ENCODE peak calls at places on chromosomes 6 and 20, in ten cellular contexts. One of them, this sample, is unnamed.

GRCh38 chr6:12350644-12351173 is 60.5 kb downstream of the EDN1 start:
- DNase-seq in activated naive CD8-positive, alpha-beta T cell treated with anti-CD3 and anti-CD28 coated beads for 36 hours: no peak
- DNase-seq in activated CD8-positive, alpha-beta T cell treated with anti-CD3 and anti-CD28 coated beads, Interleukin-2, amount 10 ng/mL, durations not matched to agents 7 days and 5 days: no peak
- DNase-seq in mucosa of gallbladder: peak; percentile 21
- DNase-seq in fibroblast of mammary gland: no peak
- DNase-seq in GF-D8: no peak
- DNase-seq in cardiac fibroblast: no peak
- DNase-seq in nephron progenitor cell: no peak
- DNase-seq in AG04449: no peak
- DNase-seq in activated effector memory CD4-positive, alpha-beta T cell treated with Interleukin-2 at 50 U/mL for 16 hours: no peak
- DNase-seq in this sample: no peak

GRCh38 chr20:43838703-43839060 is 76.0 kb upstream of the TOX2 start:
- DNase-seq in activated naive CD8-positive, alpha-beta T cell treated with anti-CD3 and anti-CD28 coated beads for 36 hours: peak; percentile 44
- DNase-seq in activated CD8-positive, alpha-beta T cell treated with anti-CD3 and anti-CD28 coated beads, Interleukin-2, amount 10 ng/mL, durations not matched to agents 7 days and 5 days: peak; percentile 46
- DNase-seq in mucosa of gallbladder: no peak
- DNase-seq in fibroblast of mammary gland: no peak
- DNase-seq in GF-D8: no peak
- DNase-seq in cardiac fibroblast: no peak
- DNase-seq in nephron progenitor cell: no peak
- DNase-seq in AG04449: no peak
- DNase-seq in activated effector memory CD4-positive, alpha-beta T cell treated with Interleukin-2 at 50 U/mL for 16 hours: no peak
- DNase-seq in this sample: no peak

GRCh38 chr6:118931436-118931835 is 3.5 kb downstream of the MCM9 start:
- DNase-seq in activated naive CD8-positive, alpha-beta T cell treated with anti-CD3 and anti-CD28 coated beads for 36 hours: no peak
- DNase-seq in activated CD8-positive, alpha-beta T cell treated with anti-CD3 and anti-CD28 coated beads, Interleukin-2, amount 10 ng/mL, durations not matched to agents 7 days and 5 days: no peak
- DNase-seq in mucosa of gallbladder: no peak
- DNase-seq in fibroblast of mammary gland: no peak
- DNase-seq in GF-D8: no peak
- DNase-seq in cardiac fibroblast: no peak
- DNase-seq in nephron progenitor cell: no peak
- DNase-seq in AG04449: no peak
- DNase-seq in activated effector memory CD4-positive, alpha-beta T cell treated with Interleukin-2 at 50 U/mL for 16 hours: no peak
- DNase-seq in this sample: no peak

GRCh38 chr6:33622456-33623431 is 1.6 kb downstream of the ITPR3 start:
- DNase-seq in activated naive CD8-positive, alpha-beta T cell treated with anti-CD3 and anti-CD28 coated beads for 36 hours: no peak
- DNase-seq in activated CD8-positive, alpha-beta T cell treated with anti-CD3 and anti-CD28 coated beads, Interleukin-2, amount 10 ng/mL, durations not matched to agents 7 days and 5 days: no peak
- DNase-seq in mucosa of gallbladder: no peak
- DNase-seq in fibroblast of mammary gland: peak; percentile 38
- DNase-seq in GF-D8: no peak
- DNase-seq in cardiac fibroblast: peak; percentile 46
- DNase-seq in nephron progenitor cell: no peak
- DNase-seq in AG04449: no peak
- DNase-seq in activated effector memory CD4-positive, alpha-beta T cell treated with Interleukin-2 at 50 U/mL for 16 hours: no peak
- DNase-seq in this sample: no peak

GRCh38 chr20:41786158-41786557 is 168.0 kb upstream of the CHD6 start:
- DNase-seq in activated naive CD8-positive, alpha-beta T cell treated with anti-CD3 and anti-CD28 coated beads for 36 hours: no peak
- DNase-seq in activated CD8-positive, alpha-beta T cell treated with anti-CD3 and anti-CD28 coated beads, Interleukin-2, amount 10 ng/mL, durations not matched to agents 7 days and 5 days: no peak
- DNase-seq in mucosa of gallbladder: no peak
- DNase-seq in fibroblast of mammary gland: no peak
- DNase-seq in GF-D8: no peak
- DNase-seq in cardiac fibroblast: no peak
- DNase-seq in nephron progenitor cell: no peak
- DNase-seq in AG04449: peak; percentile 34
- DNase-seq in activated effector memory CD4-positive, alpha-beta T cell treated with Interleukin-2 at 50 U/mL for 16 hours: no peak
- DNase-seq in this sample: no peak

GRCh38 chr6:41358503-41358902 is 23.1 kb downstream of the NCR2 start:
- DNase-seq in activated naive CD8-positive, alpha-beta T cell treated with anti-CD3 and anti-CD28 coated beads for 36 hours: no peak
- DNase-seq in activated CD8-positive, alpha-beta T cell treated with anti-CD3 and anti-CD28 coated beads, Interleukin-2, amount 10 ng/mL, durations not matched to agents 7 days and 5 days: no peak
- DNase-seq in mucosa of gallbladder: no peak
- DNase-seq in fibroblast of mammary gland: no peak
- DNase-seq in GF-D8: no peak
- DNase-seq in cardiac fibroblast: no peak
- DNase-seq in nephron progenitor cell: no peak
- DNase-seq in AG04449: no peak
- DNase-seq in activated effector memory CD4-positive, alpha-beta T cell treated with Interleukin-2 at 50 U/mL for 16 hours: no peak
- DNase-seq in this sample: no peak

GRCh38 chr6:98823845-98824162 is 10.6 kb upstream of the POU3F2 start:
- DNase-seq in activated naive CD8-positive, alpha-beta T cell treated with anti-CD3 and anti-CD28 coated beads for 36 hours: no peak
- DNase-seq in activated CD8-positive, alpha-beta T cell treated with anti-CD3 and anti-CD28 coated beads, Interleukin-2, amount 10 ng/mL, durations not matched to agents 7 days and 5 days: no peak
- DNase-seq in mucosa of gallbladder: no peak
- DNase-seq in fibroblast of mammary gland: no peak
- DNase-seq in GF-D8: no peak
- DNase-seq in cardiac fibroblast: no peak
- DNase-seq in nephron progenitor cell: no peak
- DNase-seq in AG04449: no peak
- DNase-seq in activated effector memory CD4-positive, alpha-beta T cell treated with Interleukin-2 at 50 U/mL for 16 hours: no peak
- DNase-seq in this sample: no peak

GRCh38 chr6:7691675-7692452 is 34.0 kb upstream of the BMP6 start:
- DNase-seq in activated naive CD8-positive, alpha-beta T cell treated with anti-CD3 and anti-CD28 coated beads for 36 hours: peak; percentile 23
- DNase-seq in activated CD8-positive, alpha-beta T cell treated with anti-CD3 and anti-CD28 coated beads, Interleukin-2, amount 10 ng/mL, durations not matched to agents 7 days and 5 days: no peak
- DNase-seq in mucosa of gallbladder: peak; percentile 23
- DNase-seq in fibroblast of mammary gland: peak; percentile 77
- DNase-seq in GF-D8: no peak
- DNase-seq in cardiac fibroblast: peak; percentile 86
- DNase-seq in nephron progenitor cell: no peak
- DNase-seq in AG04449: no peak
- DNase-seq in activated effector memory CD4-positive, alpha-beta T cell treated with Interleukin-2 at 50 U/mL for 16 hours: no peak
- DNase-seq in this sample: no peak

GRCh38 chr20:16821211-16822089 is 73.3 kb downstream of the OTOR start:
- DNase-seq in activated naive CD8-positive, alpha-beta T cell treated with anti-CD3 and anti-CD28 coated beads for 36 hours: peak; percentile 4
- DNase-seq in activated CD8-positive, alpha-beta T cell treated with anti-CD3 and anti-CD28 coated beads, Interleukin-2, amount 10 ng/mL, durations not matched to agents 7 days and 5 days: peak; percentile 47
- DNase-seq in mucosa of gallbladder: no peak
- DNase-seq in fibroblast of mammary gland: peak; percentile 43
- DNase-seq in GF-D8: no peak
- DNase-seq in cardiac fibroblast: peak; percentile 48
- DNase-seq in nephron progenitor cell: peak; percentile 37
- DNase-seq in AG04449: no peak
- DNase-seq in activated effector memory CD4-positive, alpha-beta T cell treated with Interleukin-2 at 50 U/mL for 16 hours: no peak
- DNase-seq in this sample: peak; percentile 38

GRCh38 chr20:43766395-43766794 is 39.6 kb upstream of the GTSF1L start:
- DNase-seq in activated naive CD8-positive, alpha-beta T cell treated with anti-CD3 and anti-CD28 coated beads for 36 hours: no peak
- DNase-seq in activated CD8-positive, alpha-beta T cell treated with anti-CD3 and anti-CD28 coated beads, Interleukin-2, amount 10 ng/mL, durations not matched to agents 7 days and 5 days: no peak
- DNase-seq in mucosa of gallbladder: peak; percentile 13
- DNase-seq in fibroblast of mammary gland: no peak
- DNase-seq in GF-D8: no peak
- DNase-seq in cardiac fibroblast: no peak
- DNase-seq in nephron progenitor cell: no peak
- DNase-seq in AG04449: no peak
- DNase-seq in activated effector memory CD4-positive, alpha-beta T cell treated with Interleukin-2 at 50 U/mL for 16 hours: no peak
- DNase-seq in this sample: no peak

GRCh38 chr20:49924247-49924646 is 8.9 kb upstream of the SPATA2 start:
- DNase-seq in activated naive CD8-positive, alpha-beta T cell treated with anti-CD3 and anti-CD28 coated beads for 36 hours: no peak
- DNase-seq in activated CD8-positive, alpha-beta T cell treated with anti-CD3 and anti-CD28 coated beads, Interleukin-2, amount 10 ng/mL, durations not matched to agents 7 days and 5 days: no peak
- DNase-seq in mucosa of gallbladder: no peak
- DNase-seq in fibroblast of mammary gland: no peak
- DNase-seq in GF-D8: no peak
- DNase-seq in cardiac fibroblast: no peak
- DNase-seq in nephron progenitor cell: no peak
- DNase-seq in AG04449: no peak
- DNase-seq in activated effector memory CD4-positive, alpha-beta T cell treated with Interleukin-2 at 50 U/mL for 16 hours: no peak
- DNase-seq in this sample: no peak

This sample was measured in activated CD4-positive, alpha-beta memory T cell treated with anti-CD3 and anti-CD28 coated beads, Interleukin-2, amount 10 ng/mL, durations not matched to agents 7 days and 5 days.